ENCODE peak calls at places on chromosome 12, in eight cellular contexts. V, A, Y, E, H, B, U and Z are unnamed samples.

GRCh38 chr12:112214064-112214463 is 88.7 kb downstream of the TRAFD1 start:
- DNase-seq in V (no peak), A (no peak), Y (no peak), E (no peak), H (no peak), B (no peak), U (no peak), Z (no peak)

GRCh38 chr12:94277426-94278000 is 129.1 kb downstream of the PLXNC1 start:
- DNase-seq in V (peak; percentile 53), A (peak; percentile 69), Y (no peak), E (no peak), H (no peak), B (no peak), U (no peak), Z (no peak)

GRCh38 chr12:105738036-105738435 is 400.7 kb downstream of the NUAK1 start:
- DNase-seq in V (no peak), A (peak; percentile 50), Y (peak; percentile 65), E (peak; percentile 53), H (no peak), B (no peak), U (peak; percentile 46), Z (no peak)

GRCh38 chr12:68899251-68899771 is 33.7 kb downstream of the CPM start:
- DNase-seq in V (no peak), A (peak; percentile 71), Y (no peak), E (no peak), H (peak; percentile 75), B (peak; percentile 51), U (no peak), Z (peak; percentile 62)

GRCh38 chr12:89183985-89184435 is 168.3 kb downstream of the DUSP6 start:
- DNase-seq in V (peak; percentile 15), A (no peak), Y (peak; percentile 62), E (peak; percentile 20), H (peak; percentile 15), B (no peak), U (peak; percentile 41), Z (peak; percentile 80)

GRCh38 chr12:80033457-80033856 is 65.9 kb upstream of the OTOGL start:
- DNase-seq in V (no peak), A (no peak), Y (peak; percentile 38), E (no peak), H (no peak), B (no peak), U (no peak), Z (peak; percentile 74)

GRCh38 chr12:106114084-106115068 is 24.4 kb downstream of the NUAK1 start:
- DNase-seq in V (no peak), A (no peak), Y (no peak), E (no peak), H (no peak), B (no peak), U (no peak), Z (peak; percentile 68)

GRCh38 chr12:7016958-7017571 is 1.2 kb downstream of the LPCAT3 start:
- DNase-seq in V (no peak), A (no peak), Y (no peak), E (no peak), H (no peak), B (no peak), U (no peak), Z (no peak)

GRCh38 chr12:116610971-116611541 is 51.9 kb downstream of the MAP1LC3B2 start:
- DNase-seq in V (no peak), A (no peak), Y (no peak), E (no peak), H (no peak), B (no peak), U (peak; percentile 25), Z (no peak)

GRCh38 chr12:64560395-64561301 is 49.6 kb upstream of the RASSF3 start:
- DNase-seq in V (no peak), A (no peak), Y (no peak), E (no peak), H (no peak), B (no peak), U (no peak), Z (no peak)

GRCh38 chr12:53994691-53995310 is 5.2 kb upstream of the HOXC9 start:
- DNase-seq in V (no peak), A (no peak), Y (no peak), E (no peak), H (no peak), B (peak; percentile 15), U (no peak), Z (no peak)

GRCh38 chr12:94644622-94645021 is 5.7 kb downstream of the TMCC3 start:
- DNase-seq in V (no peak), A (peak; percentile 40), Y (no peak), E (no peak), H (no peak), B (no peak), U (no peak), Z (no peak)

GRCh38 chr12:3202734-3203446 is 125.7 kb downstream of the TSPAN9 start:
- DNase-seq in V (no peak), A (peak; percentile 50), Y (no peak), E (peak; percentile 78), H (peak; percentile 39), B (no peak), U (no peak), Z (peak; percentile 53)

GRCh38 chr12:76636141-76636692 is 76.6 kb upstream of the OSBPL8 start:
- DNase-seq in V (no peak), A (no peak), Y (no peak), E (no peak), H (no peak), B (no peak), U (no peak), Z (no peak)

GRCh38 chr12:43292699-43293098 is 259.3 kb downstream of the ADAMTS20 start:
- DNase-seq in V (no peak), A (no peak), Y (no peak), E (no peak), H (no peak), B (no peak), U (no peak), Z (no peak)

GRCh38 chr12:43957732-43958131 is 121.9 kb downstream of the TMEM117 start:
- DNase-seq in V (no peak), A (no peak), Y (no peak), E (no peak), H (no peak), B (no peak), U (no peak), Z (no peak)

GRCh38 chr12:76074701-76075336 is 9.7 kb downstream of the NAP1L1 start:
- DNase-seq in V (no peak), A (no peak), Y (no peak), E (no peak), H (no peak), B (no peak), U (no peak), Z (no peak)

GRCh38 chr12:34299802-34300193 is 277.5 kb downstream of the ALG10 start:
- DNase-seq in V (no peak), A (no peak), Y (no peak), E (peak; percentile 2), H (no peak), B (peak; percentile 12), U (no peak), Z (no peak)

GRCh38 chr12:47725893-47726292 is 603 bp upstream of the ENDOU start:
- DNase-seq in V (no peak), A (no peak), Y (no peak), E (no peak), H (no peak), B (no peak), U (no peak), Z (no peak)

GRCh38 chr12:47721431-47721973 is 3.8 kb downstream of the ENDOU start:
- DNase-seq in V (no peak), A (no peak), Y (no peak), E (no peak), H (no peak), B (no peak), U (no peak), Z (no peak)

GRCh38 chr12:47725091-47725772 is at the start of gene ENDOU:
- DNase-seq in V (no peak), A (no peak), Y (no peak), E (no peak), H (no peak), B (no peak), U (no peak), Z (no peak)

GRCh38 chr12:47722926-47723631 is 2.2 kb downstream of the ENDOU start:
- DNase-seq in V (no peak), A (no peak), Y (no peak), E (no peak), H (no peak), B (no peak), U (no peak), Z (no peak)

DNA sequence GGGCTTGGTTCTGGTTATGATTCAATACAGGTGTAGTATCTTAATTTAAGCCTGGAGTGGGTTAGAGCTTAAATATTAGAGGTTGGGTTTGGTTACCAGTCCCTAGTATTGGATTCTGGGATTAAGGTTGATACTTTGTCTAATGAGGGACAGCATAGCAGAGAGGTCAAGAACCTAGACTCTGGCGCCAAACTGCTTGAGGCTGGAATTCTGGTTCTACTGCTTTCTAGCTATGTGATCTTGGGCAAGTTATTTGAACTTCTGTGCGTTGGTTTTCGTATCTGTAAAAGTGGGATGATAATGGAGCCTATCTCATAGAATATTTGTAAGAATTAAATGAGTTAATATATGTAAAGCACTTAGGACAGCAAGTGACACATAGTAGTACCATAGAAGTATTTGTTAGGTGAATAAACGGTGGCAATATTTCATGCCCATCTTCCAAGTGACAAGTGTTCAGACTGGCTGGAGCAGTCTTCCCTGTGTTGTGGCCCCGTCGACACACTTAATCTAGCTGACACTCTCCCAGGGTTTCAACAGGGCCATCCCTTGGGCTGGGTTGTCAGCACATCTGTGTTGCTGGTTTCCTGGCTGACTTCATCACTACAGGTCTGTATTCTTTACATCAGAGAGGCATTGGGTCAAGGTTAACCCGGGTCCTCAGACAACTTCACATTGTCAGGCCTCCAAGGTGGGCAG is 3.0 kb downstream of the ENDOU start:
- DNase-seq in V (no peak), A (no peak), Y (no peak), E (no peak), H (no peak), B (no peak), U (no peak), Z (no peak)
- H3K4me1 ChIP-seq in V (peaks cover 12% of the 10 kb centered on the region), A (no peaks in the 10 kb centered on the region), Y (peaks cover under 1% of the 10 kb centered on the region), E (peaks cover 27% of the 10 kb centered on the region), H (peaks cover 13% of the 10 kb centered on the region), B (peaks cover 7% of the 10 kb centered on the region), U (peaks cover 24% of the 10 kb centered on the region), Z (peaks cover 23% of the 10 kb centered on the region)

GRCh38 chr12:132453361-132454133 is 36.4 kb upstream of the FBRSL1 start:
- DNase-seq in V (no peak), A (peak; percentile 12), Y (no peak), E (no peak), H (no peak), B (no peak), U (no peak), Z (no peak)
- H3K4me1 ChIP-seq in V (no peaks in the 10 kb centered on the region), A (no peaks in the 10 kb centered on the region), Y (no peaks in the 10 kb centered on the region), E (no peaks in the 10 kb centered on the region), H (no peaks in the 10 kb centered on the region), B (no peaks in the 10 kb centered on the region), U (no peaks in the 10 kb centered on the region), Z (no peaks in the 10 kb centered on the region)

DNA sequence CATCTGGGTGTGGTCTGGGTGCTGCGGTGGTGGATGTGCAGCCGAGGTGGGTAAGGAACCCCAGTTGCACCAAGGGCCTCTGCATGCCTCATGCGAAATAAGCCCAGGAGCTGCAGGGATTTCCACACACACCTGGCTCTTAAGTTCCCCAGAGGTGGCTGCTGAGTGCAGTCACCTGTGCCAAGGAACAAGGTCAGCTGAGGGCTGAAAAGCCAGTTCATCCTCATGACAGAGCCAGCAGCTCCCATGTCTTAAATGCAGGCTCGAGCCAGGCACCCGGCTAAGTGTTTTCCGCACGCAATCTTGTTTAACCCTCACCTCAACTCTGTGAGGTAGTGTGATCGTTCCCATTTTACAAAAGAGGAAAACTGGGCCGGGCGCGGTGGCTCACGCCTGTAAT is 9.7 kb downstream of the HVCN1 start:
- DNase-seq in V (no peak), A (no peak), Y (no peak), E (no peak), H (no peak), B (no peak), U (no peak), Z (no peak)
- H3K4me1 ChIP-seq in V (no peaks in the 10 kb centered on the region), A (no peaks in the 10 kb centered on the region), Y (no peaks in the 10 kb centered on the region), E (peaks cover 23% of the 10 kb centered on the region), H (peaks cover 7% of the 10 kb centered on the region), B (no peaks in the 10 kb centered on the region), U (peaks cover 33% of the 10 kb centered on the region), Z (no peaks in the 10 kb centered on the region)

GRCh38 chr12:51974646-51975045 is 23.1 kb downstream of the ACVR1B start:
- DNase-seq in V (no peak), A (no peak), Y (no peak), E (no peak), H (no peak), B (no peak), U (no peak), Z (no peak)
- H3K4me1 ChIP-seq in V (peaks cover 39% of the 10 kb centered on the region), A (peaks cover 73% of the 10 kb centered on the region), Y (peaks cover 6% of the 10 kb centered on the region), E (peaks cover 37% of the 10 kb centered on the region), H (peaks cover 55% of the 10 kb centered on the region), B (peaks cover 38% of the 10 kb centered on the region), U (peaks cover 53% of the 10 kb centered on the region), Z (no peaks in the 10 kb centered on the region)